ENCODE peak calls at places on chromosomes 12 and 14, in five cellular contexts. One of them, this sample, is unnamed.

GRCh38 chr12:125128806-125129571 is 63.8 kb downstream of the AACS start:
- DNase-seq in foreskin fibroblast: no peak
- DNase-seq in left lung: no peak
- DNase-seq in MCF 10A: no peak
- DNase-seq in RWPE1: no peak
- DNase-seq in this sample: no peak

GRCh38 chr12:97426485-97427116 is 36.0 kb upstream of the RMST start:
- DNase-seq in foreskin fibroblast: no peak
- DNase-seq in left lung: no peak
- DNase-seq in MCF 10A: peak; percentile 9
- DNase-seq in RWPE1: no peak
- DNase-seq in this sample: no peak

GRCh38 chr14:32657081-32657480 is 281.6 kb upstream of the NPAS3 start:
- DNase-seq in foreskin fibroblast: peak; percentile 84
- DNase-seq in left lung: peak; percentile 63
- DNase-seq in MCF 10A: peak; percentile 84
- DNase-seq in RWPE1: peak; percentile 14
- DNase-seq in this sample: no peak

GRCh38 chr14:77053046-77053841 is 24.7 kb upstream of the IRF2BPL start:
- DNase-seq in foreskin fibroblast: peak; percentile 56
- DNase-seq in left lung: peak; percentile 68
- DNase-seq in MCF 10A: peak; percentile 63
- DNase-seq in RWPE1: no peak
- DNase-seq in this sample: no peak

GRCh38 chr12:110317921-110318320 is 36.9 kb downstream of the ATP2A2 start:
- DNase-seq in foreskin fibroblast: no peak
- DNase-seq in left lung: no peak
- DNase-seq in MCF 10A: no peak
- DNase-seq in RWPE1: no peak
- DNase-seq in this sample: no peak

GRCh38 chr14:58238252-58239247 is 6.1 kb upstream of the PSMA3 start:
- DNase-seq in foreskin fibroblast: peak; percentile 12
- DNase-seq in left lung: no peak
- DNase-seq in MCF 10A: no peak
- DNase-seq in RWPE1: no peak
- DNase-seq in this sample: no peak

GRCh38 chr12:58916891-58917570 is 3.3 kb downstream of the LRIG3 start:
- DNase-seq in foreskin fibroblast: peak; percentile 56
- DNase-seq in left lung: peak; percentile 30
- DNase-seq in MCF 10A: peak; percentile 64
- DNase-seq in RWPE1: no peak
- DNase-seq in this sample: no peak

GRCh38 chr14:64279719-64280668 is 14.2 kb downstream of the ESR2 start:
- DNase-seq in foreskin fibroblast: no peak
- DNase-seq in left lung: no peak
- DNase-seq in MCF 10A: no peak
- DNase-seq in RWPE1: no peak
- DNase-seq in this sample: no peak

GRCh38 chr14:96098309-96098998 is 59.3 kb downstream of the C14orf132 start:
- DNase-seq in foreskin fibroblast: peak; percentile 62
- DNase-seq in left lung: peak; percentile 47
- DNase-seq in MCF 10A: peak; percentile 76
- DNase-seq in RWPE1: peak; percentile 54
- DNase-seq in this sample: no peak

GRCh38 chr12:16604853-16605252 is 1.1 kb downstream of the LMO3 start:
- DNase-seq in foreskin fibroblast: no peak
- DNase-seq in left lung: no peak
- DNase-seq in MCF 10A: no peak
- DNase-seq in RWPE1: no peak
- DNase-seq in this sample: no peak

GRCh38 chr14:69260979-69261605 is 1.1 kb downstream of the GALNT16 start:
- DNase-seq in foreskin fibroblast: no peak
- DNase-seq in left lung: no peak
- DNase-seq in MCF 10A: peak; percentile 9
- DNase-seq in RWPE1: peak; percentile 26
- DNase-seq in this sample: no peak

GRCh38 chr12:95700316-95700785 is 90.2 kb downstream of the NTN4 start:
- DNase-seq in foreskin fibroblast: peak; percentile 63
- DNase-seq in left lung: no peak
- DNase-seq in MCF 10A: peak; percentile 89
- DNase-seq in RWPE1: peak; percentile 2
- DNase-seq in this sample: no peak

GRCh38 chr14:101340556-101340955 is 220.7 kb upstream of the DIO3 start:
- DNase-seq in foreskin fibroblast: no peak
- DNase-seq in left lung: no peak
- DNase-seq in MCF 10A: no peak
- DNase-seq in RWPE1: no peak
- DNase-seq in this sample: no peak

GRCh38 chr14:77488558-77488957 is 10.1 kb downstream of the ISM2 start:
- DNase-seq in foreskin fibroblast: no peak
- DNase-seq in left lung: no peak
- DNase-seq in MCF 10A: no peak
- DNase-seq in RWPE1: no peak
- DNase-seq in this sample: no peak

GRCh38 chr14:96803958-96804357 is 6.8 kb downstream of the VRK1 start:
- DNase-seq in foreskin fibroblast: no peak
- DNase-seq in left lung: no peak
- DNase-seq in MCF 10A: no peak
- DNase-seq in RWPE1: no peak
- DNase-seq in this sample: no peak

GRCh38 chr12:22535038-22535437 is 9.3 kb downstream of the C2CD5 start:
- DNase-seq in foreskin fibroblast: no peak
- DNase-seq in left lung: no peak
- DNase-seq in MCF 10A: no peak
- DNase-seq in RWPE1: no peak
- DNase-seq in this sample: no peak

GRCh38 chr14:64698899-64699298 is 5.3 kb upstream of the PLEKHG3 start:
- DNase-seq in foreskin fibroblast: no peak
- DNase-seq in left lung: peak; percentile 44
- DNase-seq in MCF 10A: no peak
- DNase-seq in RWPE1: no peak
- DNase-seq in this sample: no peak

GRCh38 chr14:51211149-51211548 is 28.9 kb upstream of the TMX1 start:
- DNase-seq in foreskin fibroblast: peak; percentile 17
- DNase-seq in left lung: no peak
- DNase-seq in MCF 10A: peak; percentile 72
- DNase-seq in RWPE1: no peak
- DNase-seq in this sample: no peak

GRCh38 chr12:120783197-120783596 is 57.6 kb downstream of the ACADS start:
- DNase-seq in foreskin fibroblast: peak; percentile 65
- DNase-seq in left lung: no peak
- DNase-seq in MCF 10A: peak; percentile 52
- DNase-seq in RWPE1: peak; percentile 54
- DNase-seq in this sample: no peak

GRCh38 chr14:21846227-21846885 is 172.7 kb upstream of the OR4E1 start:
- DNase-seq in foreskin fibroblast: no peak
- DNase-seq in left lung: no peak
- DNase-seq in MCF 10A: peak; percentile 45
- DNase-seq in RWPE1: peak; percentile 17
- DNase-seq in this sample: no peak

GRCh38 chr12:53995311-53996187 is 4.4 kb upstream of the HOXC9 start:
- DNase-seq in foreskin fibroblast: peak; percentile 72
- DNase-seq in left lung: no peak
- DNase-seq in MCF 10A: no peak
- DNase-seq in RWPE1: peak; percentile 57
- DNase-seq in this sample: no peak

GRCh38 chr14:70595443-70596185 is 4.8 kb downstream of the MED6 start:
- DNase-seq in foreskin fibroblast: no peak
- DNase-seq in left lung: no peak
- DNase-seq in MCF 10A: peak; percentile 0
- DNase-seq in RWPE1: no peak
- DNase-seq in this sample: no peak

GRCh38 chr14:43135877-43136411 is 1371.1 kb downstream of the FSCB start:
- DNase-seq in foreskin fibroblast: no peak
- DNase-seq in left lung: no peak
- DNase-seq in MCF 10A: no peak
- DNase-seq in RWPE1: no peak
- DNase-seq in this sample: peak; percentile 88

GRCh38 chr14:101370593-101371569 is 190.4 kb upstream of the DIO3 start:
- DNase-seq in foreskin fibroblast: no peak
- DNase-seq in left lung: no peak
- DNase-seq in MCF 10A: no peak
- DNase-seq in RWPE1: no peak
- DNase-seq in this sample: peak; percentile 35

GRCh38 chr14:45185110-45185814 is 49.5 kb downstream of the FANCM start:
- DNase-seq in foreskin fibroblast: no peak
- DNase-seq in left lung: no peak
- DNase-seq in MCF 10A: no peak
- DNase-seq in RWPE1: no peak
- DNase-seq in this sample: no peak

GRCh38 chr12:60194682-60195081 is 598.9 kb downstream of the SLC16A7 start:
- DNase-seq in foreskin fibroblast: peak; percentile 32
- DNase-seq in left lung: no peak
- DNase-seq in MCF 10A: no peak
- DNase-seq in RWPE1: peak; percentile 8
- DNase-seq in this sample: no peak

GRCh38 chr12:92465786-92466185 is 237.0 kb upstream of the PLEKHG7 start:
- DNase-seq in foreskin fibroblast: no peak
- DNase-seq in left lung: no peak
- DNase-seq in MCF 10A: no peak
- DNase-seq in RWPE1: no peak
- DNase-seq in this sample: no peak

GRCh38 chr12:121009744-121010143 is 6.5 kb downstream of the C12orf43 start:
- DNase-seq in foreskin fibroblast: peak; percentile 26
- DNase-seq in left lung: no peak
- DNase-seq in MCF 10A: peak; percentile 54
- DNase-seq in RWPE1: peak; percentile 51
- DNase-seq in this sample: no peak

GRCh38 chr14:91380610-91381371 is 36.8 kb downstream of the CCDC88C start:
- DNase-seq in foreskin fibroblast: no peak
- DNase-seq in left lung: no peak
- DNase-seq in MCF 10A: peak; percentile 46
- DNase-seq in RWPE1: no peak
- DNase-seq in this sample: no peak
- TF ChIP-seq CTCF in foreskin fibroblast: no peak
- TF ChIP-seq CTCF in left lung: no peak
- TF ChIP-seq CTCF in MCF 10A: no peak
- TF ChIP-seq CTCF in RWPE1: no peak
- TF ChIP-seq CTCF in this sample: no peak

DNA sequence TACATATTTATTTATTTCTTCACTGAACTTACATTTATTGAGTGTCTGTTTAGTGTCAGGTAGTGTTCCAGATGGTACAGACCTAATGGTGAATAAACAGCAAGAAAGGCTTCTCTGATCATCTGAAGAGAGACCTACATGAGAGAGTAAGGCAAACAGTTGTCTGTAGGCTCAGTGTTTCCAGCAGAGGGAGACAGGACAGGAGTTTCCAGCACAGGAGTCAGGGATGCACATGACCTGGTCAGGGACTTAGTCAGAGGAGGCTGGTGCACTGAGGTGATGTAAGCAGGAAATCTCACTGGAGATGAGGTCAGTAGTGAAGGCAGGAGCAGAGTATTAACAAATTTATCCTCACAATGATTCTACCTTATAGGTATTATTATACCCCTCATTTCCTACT is 233.2 kb downstream of the MDGA2 start:
- DNase-seq in foreskin fibroblast: no peak
- DNase-seq in left lung: peak; percentile 32
- DNase-seq in MCF 10A: peak; percentile 62
- DNase-seq in RWPE1: peak; percentile 34
- DNase-seq in this sample: no peak
- TF ChIP-seq CTCF in foreskin fibroblast: no peak
- TF ChIP-seq CTCF in left lung: no peak
- TF ChIP-seq CTCF in MCF 10A: peak; percentile 32
- TF ChIP-seq CTCF in RWPE1: no peak
- TF ChIP-seq CTCF in this sample: peak; percentile 40

GRCh38 chr12:117031843-117032592 is 67.2 kb downstream of the TESC start:
- DNase-seq in foreskin fibroblast: no peak
- DNase-seq in left lung: no peak
- DNase-seq in MCF 10A: no peak
- DNase-seq in RWPE1: no peak
- DNase-seq in this sample: peak; percentile 40
- TF ChIP-seq CTCF in foreskin fibroblast: no peak
- TF ChIP-seq CTCF in left lung: no peak
- TF ChIP-seq CTCF in MCF 10A: no peak
- TF ChIP-seq CTCF in RWPE1: no peak
- TF ChIP-seq CTCF in this sample: no peak

DNA sequence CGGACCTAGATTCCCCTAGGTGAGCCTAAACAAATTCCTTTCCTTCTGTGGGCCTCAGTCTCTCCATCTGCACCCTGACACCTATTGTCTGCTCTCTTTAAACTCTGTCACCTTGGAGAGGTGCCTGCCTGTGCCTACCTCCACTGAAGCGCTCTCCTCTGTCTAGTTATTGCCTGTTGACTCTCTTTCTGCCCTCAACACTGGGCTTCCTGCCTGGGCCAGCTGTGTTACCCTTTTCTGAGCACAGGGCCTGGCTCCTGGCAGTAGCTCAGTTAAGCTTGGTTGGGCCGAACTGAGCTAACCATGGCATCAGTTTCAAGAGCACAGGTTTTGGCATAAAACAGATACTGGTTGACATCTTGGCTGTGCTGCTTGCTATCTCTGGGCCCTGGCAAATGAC is 43.5 kb downstream of the PRMT8 start:
- DNase-seq in foreskin fibroblast: no peak
- DNase-seq in left lung: no peak
- DNase-seq in MCF 10A: no peak
- DNase-seq in RWPE1: no peak
- DNase-seq in this sample: no peak
- TF ChIP-seq CTCF in foreskin fibroblast: no peak
- TF ChIP-seq CTCF in left lung: no peak
- TF ChIP-seq CTCF in MCF 10A: no peak
- TF ChIP-seq CTCF in RWPE1: no peak
- TF ChIP-seq CTCF in this sample: no peak

GRCh38 chr12:7295529-7295928 is 8.3 kb upstream of the ACSM4 start:
- DNase-seq in foreskin fibroblast: no peak
- DNase-seq in left lung: no peak
- DNase-seq in MCF 10A: no peak
- DNase-seq in RWPE1: no peak
- DNase-seq in this sample: no peak

GRCh38 chr12:7292300-7292699 is 11.6 kb upstream of the ACSM4 start:
- DNase-seq in foreskin fibroblast: no peak
- DNase-seq in left lung: no peak
- DNase-seq in MCF 10A: no peak
- DNase-seq in RWPE1: no peak
- DNase-seq in this sample: no peak

GRCh38 chr12:7289743-7290142 is 14.1 kb upstream of the ACSM4 start:
- DNase-seq in foreskin fibroblast: no peak
- DNase-seq in left lung: no peak
- DNase-seq in MCF 10A: peak; percentile 29
- DNase-seq in RWPE1: no peak
- DNase-seq in this sample: no peak

DNA sequence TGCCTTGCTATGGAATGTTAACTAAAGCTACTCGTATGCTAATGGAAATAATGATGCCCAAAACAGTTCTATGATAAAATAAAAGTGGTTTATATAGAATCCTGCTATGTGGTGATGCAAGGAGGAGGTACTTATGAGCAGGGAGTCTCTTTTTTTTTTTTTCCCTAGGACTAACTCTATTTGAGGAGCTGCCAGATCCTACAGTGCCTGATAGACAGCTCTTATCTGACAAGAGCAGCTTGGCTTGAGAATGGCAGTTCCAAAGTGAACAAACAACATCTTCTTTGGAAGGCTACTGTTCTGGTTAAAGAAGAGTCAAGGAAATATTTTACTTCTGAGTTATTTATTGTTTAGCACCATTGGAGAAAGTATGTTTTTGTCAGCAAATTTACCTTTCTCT is 10.2 kb upstream of the ACSM4 start:
- DNase-seq in foreskin fibroblast: no peak
- DNase-seq in left lung: no peak
- DNase-seq in MCF 10A: no peak
- DNase-seq in RWPE1: no peak
- DNase-seq in this sample: no peak
- TF ChIP-seq CTCF in foreskin fibroblast: no peak
- TF ChIP-seq CTCF in left lung: no peak
- TF ChIP-seq CTCF in MCF 10A: no peak
- TF ChIP-seq CTCF in RWPE1: no peak
- TF ChIP-seq CTCF in this sample: no peak

This sample was measured in chondrocyte.